ENCODE peak calls at places on chromosomes 7 and 10, in four cellular contexts. B is mammary epithelial cell, T is GM20000, V is ureter. P is an unnamed sample.

GRCh38 chr10:102121739-102122372 is 1.7 kb upstream of the LDB1 start:
- DNase-seq in B (no peak), V (peak), T (no peak), P (no peak)

GRCh38 chr7:115300228-115300870 is 378.5 kb downstream of the MDFIC start:
- DNase-seq in B (peak), T (no peak), V (no peak), P (no peak)

GRCh38 chr7:136869991-136870798 is 1.7 kb downstream of the CHRM2 start:
- DNase-seq in B (no peak), T (no peak), V (no peak), P (peak)

GRCh38 chr10:1564791-1565190 is 172.5 kb downstream of the ADARB2 start:
- DNase-seq in T (no peak), B (no peak), V (no peak), P (no peak)

GRCh38 chr10:29189272-29189671 is 99.6 kb upstream of the LYZL1 start:
- DNase-seq in T (no peak), B (no peak), V (no peak), P (no peak)

GRCh38 chr10:45181483-45181882 is 133.9 kb downstream of the OR13A1 start:
- DNase-seq in B (no peak), T (no peak), V (no peak), P (no peak)

GRCh38 chr7:50450691-50451051 is 521 bp upstream of the FIGNL1 start:
- DNase-seq in V (no peak), T (peak), B (no peak), P (no peak)

GRCh38 chr10:48306870-48307531 is 524 bp downstream of the MAPK8 start:
- DNase-seq in V (peak), B (peak), T (peak), P (peak)

GRCh38 chr7:128774921-128775320 is 673 bp downstream of the OPN1SW start:
- DNase-seq in T (no peak), B (no peak), V (no peak), P (no peak)

GRCh38 chr7:121329460-121330052 is 756 bp downstream of the WNT16 start:
- DNase-seq in B (peak), V (no peak), T (peak), P (peak)

GRCh38 chr10:29703276-29703675 is 68.5 kb upstream of the SVIL start:
- DNase-seq in T (no peak), B (no peak), V (no peak), P (no peak)

GRCh38 chr10:29119374-29119773 is 169.5 kb upstream of the LYZL1 start:
- DNase-seq in B (no peak), V (no peak), T (no peak), P (no peak)

GRCh38 chr7:43844662-43845061 is 24.7 kb downstream of the MRPS24 start:
- DNase-seq in V (no peak), B (no peak), T (no peak), P (no peak)

GRCh38 chr10:122617476-122618270 is 57.1 kb downstream of the DMBT1 start:
- DNase-seq in B (no peak), T (no peak), V (no peak), P (no peak)

GRCh38 chr10:103709341-103709920 is 145.9 kb downstream of the SH3PXD2A start:
- DNase-seq in T (no peak), B (peak), V (no peak), P (no peak)

GRCh38 chr7:151046603-151047573 is 1.4 kb upstream of the ASIC3 start:
- DNase-seq in B (no peak), V (peak), T (no peak), P (no peak)

GRCh38 chr10:103241262-103242011 is 4.2 kb upstream of the RPEL1 start:
- DNase-seq in T (no peak), V (peak), B (peak), P (no peak)

GRCh38 chr10:63437334-63437949 is 28.3 kb downstream of the JMJD1C start:
- DNase-seq in T (no peak), B (peak), V (no peak), P (no peak)

GRCh38 chr7:3426064-3426463 is 125.0 kb downstream of the SDK1 start:
- DNase-seq in B (no peak), T (no peak), V (no peak), P (no peak)

GRCh38 chr7:2230882-2231281 is 1.9 kb downstream of the MAD1L1 start:
- DNase-seq in B (no peak), V (no peak), T (no peak), P (no peak)

GRCh38 chr10:20688797-20689544 is 208.1 kb downstream of the NEBL start:
- DNase-seq in V (no peak), B (no peak), T (no peak), P (no peak)

GRCh38 chr10:52326382-52326781 is 12.3 kb downstream of the DKK1 start:
- DNase-seq in T (no peak), B (no peak), V (no peak), P (no peak)

GRCh38 chr7:152000191-152000590 is 25.3 kb upstream of the GALNT11 start:
- DNase-seq in B (no peak), V (no peak), T (no peak), P (no peak)

GRCh38 chr10:133158756-133159610 is 1.0 kb upstream of the KNDC1 start:
- DNase-seq in V (no peak), T (no peak), B (no peak), P (no peak)

GRCh38 chr7:372939-373791 is 83.2 kb downstream of the FOXL3 start:
- DNase-seq in T (no peak), V (no peak), B (no peak), P (no peak)

GRCh38 chr10:33117816-33118215 is 159.8 kb upstream of the ITGB1 start:
- DNase-seq in V (no peak), T (no peak), B (no peak), P (no peak)

GRCh38 chr7:41824284-41824683 is 121.4 kb upstream of the INHBA start:
- DNase-seq in V (no peak), T (no peak), B (peak), P (no peak)

GRCh38 chr10:52951819-52952218 is 179.2 kb upstream of the MBL2 start:
- DNase-seq in T (peak), V (peak), B (peak), P (peak)

GRCh38 chr7:24227603-24228359 is 56.2 kb upstream of the NPY start:
- DNase-seq in T (peak), V (no peak), B (no peak), P (peak)

GRCh38 chr7:117771756-117772155 is 101.5 kb downstream of the CTTNBP2 start:
- DNase-seq in V (no peak), B (no peak), T (no peak), P (no peak)

GRCh38 chr7:43721193-43721806 is 8.0 kb downstream of the COA1 start:
- DNase-seq in V (no peak), T (peak), B (no peak), P (peak)

GRCh38 chr10:132793871-132794849 is 8.2 kb upstream of the NKX6-2 start:
- DNase-seq in T (no peak), V (no peak), B (no peak), P (no peak)

GRCh38 chr7:24587853-24588252 is 14.6 kb downstream of the PALS2 start:
- DNase-seq in B (no peak), T (no peak), V (no peak), P (no peak)

GRCh38 chr10:44060719-44061118 is 324.2 kb downstream of the CXCL12 start:
- DNase-seq in T (no peak), V (no peak), B (no peak), P (no peak)

GRCh38 chr10:126598009-126598408 is 72.5 kb downstream of the C10orf90 start:
- DNase-seq in B (peak), T (peak), V (peak), P (peak)

GRCh38 chr10:71623986-71624291 is 95.6 kb downstream of the C10orf105 start:
- DNase-seq in T (no peak), V (no peak), B (no peak), P (no peak)

GRCh38 chr7:147432068-147432467 is 1158.5 kb upstream of the C7orf33 start:
- DNase-seq in T (no peak), B (no peak), V (no peak), P (no peak)

GRCh38 chr7:39324134-39324760 is 242.0 kb upstream of the YAE1 start:
- DNase-seq in V (no peak), T (no peak), B (no peak), P (no peak)

P was measured in GM13976.